ENCODE peak calls at places on chromosome 15, in eight cellular contexts. Y is bronchial epithelial cell, K is fibroblast of pulmonary artery, B is thyroid gland, P is HFF-Myc, U is fibroblast of villous mesenchyme, E is astrocyte of the spinal cord, V is IMR-90. F is an unnamed sample.

GRCh38 chr15:65981837-65982696 is 112.8 kb downstream of the RAB11A start:
- DNase-seq in Y (peak; percentile 33), K (no peak), B (peak; percentile 48), P (no peak), U (no peak), E (no peak), V (no peak), F (no peak)

GRCh38 chr15:92670625-92671024 is 15.1 kb upstream of the FAM174B start:
- DNase-seq in Y (no peak), K (no peak), B (no peak), P (no peak), U (no peak), E (no peak), V (no peak), F (no peak)

GRCh38 chr15:24955549-24955929 is 752 bp downstream of the SNRPN start:
- DNase-seq in Y (no peak), K (no peak), B (peak; percentile 15), P (no peak), U (no peak), E (no peak), V (no peak), F (no peak)

GRCh38 chr15:90087454-90088154 is 14.7 kb downstream of the IDH2 start:
- DNase-seq in Y (no peak), K (peak; percentile 43), B (no peak), P (no peak), U (peak; percentile 29), E (no peak), V (peak; percentile 36), F (peak; percentile 24)

GRCh38 chr15:46077220-46077619 is 442.4 kb downstream of the SQOR start:
- DNase-seq in Y (no peak), K (no peak), B (no peak), P (no peak), U (no peak), E (no peak), V (no peak), F (no peak)

GRCh38 chr15:101679861-101680260 is 27.7 kb upstream of the TM2D3 start:
- DNase-seq in Y (no peak), K (no peak), B (no peak), P (no peak), U (no peak), E (no peak), V (no peak), F (no peak)

GRCh38 chr15:58015565-58015964 is 49.9 kb downstream of the ALDH1A2 start:
- DNase-seq in Y (peak; percentile 71), K (peak; percentile 12), B (no peak), P (no peak), U (no peak), E (peak; percentile 56), V (no peak), F (peak; percentile 15)

GRCh38 chr15:72231847-72232461 is 964 bp upstream of the PKM start:
- DNase-seq in Y (peak; percentile 85), K (peak; percentile 78), B (peak; percentile 33), P (no peak), U (peak; percentile 81), E (peak; percentile 85), V (peak; percentile 82), F (peak; percentile 81)

GRCh38 chr15:42796955-42797779 is 60.2 kb upstream of the CDAN1 start:
- DNase-seq in Y (peak; percentile 18), K (peak; percentile 31), B (no peak), P (no peak), U (no peak), E (peak; percentile 19), V (peak; percentile 1), F (peak; percentile 12)

GRCh38 chr15:71515375-71516186 is 294.8 kb upstream of the NR2E3 start:
- DNase-seq in Y (no peak), K (no peak), B (no peak), P (no peak), U (no peak), E (no peak), V (no peak), F (no peak)

GRCh38 chr15:63803106-63803886 is 30.5 kb downstream of the HERC1 start:
- DNase-seq in Y (peak; percentile 38), K (no peak), B (no peak), P (no peak), U (no peak), E (no peak), V (no peak), F (no peak)

GRCh38 chr15:70382762-70383458 is 285.2 kb upstream of the TLE3 start:
- DNase-seq in Y (no peak), K (no peak), B (no peak), P (no peak), U (no peak), E (no peak), V (no peak), F (no peak)

GRCh38 chr15:57327985-57328471 is 48.3 kb upstream of the CGNL1 start:
- DNase-seq in Y (no peak), K (peak; percentile 90), B (no peak), P (peak; percentile 38), U (peak; percentile 95), E (peak; percentile 92), V (peak; percentile 99), F (peak; percentile 87)

GRCh38 chr15:74680461-74680860 is 15.4 kb downstream of the EDC3 start:
- DNase-seq in Y (no peak), K (peak; percentile 39), B (no peak), P (no peak), U (peak; percentile 65), E (no peak), V (peak; percentile 23), F (no peak)

GRCh38 chr15:74835312-74835823 is 7.6 kb downstream of the ULK3 start:
- DNase-seq in Y (peak; percentile 68), K (peak; percentile 57), B (peak; percentile 65), P (no peak), U (peak; percentile 34), E (peak; percentile 40), V (peak; percentile 36), F (peak; percentile 28)

GRCh38 chr15:39399600-39399999 is 181.3 kb upstream of the THBS1 start:
- DNase-seq in Y (no peak), K (no peak), B (no peak), P (no peak), U (no peak), E (no peak), V (no peak), F (no peak)

GRCh38 chr15:43776718-43777292 is at the start of gene ELL3:
- DNase-seq in Y (peak; percentile 73), K (peak; percentile 61), B (peak; percentile 78), P (no peak), U (peak; percentile 74), E (peak; percentile 79), V (peak; percentile 59), F (peak; percentile 57)

GRCh38 chr15:80770356-80770705 is 8.8 kb upstream of the CEMIP start:
- DNase-seq in Y (no peak), K (peak; percentile 23), B (no peak), P (no peak), U (no peak), E (no peak), V (no peak), F (no peak)

GRCh38 chr15:96889734-96890480 is 559.4 kb downstream of the NR2F2 start:
- DNase-seq in Y (no peak), K (no peak), B (no peak), P (no peak), U (peak; percentile 31), E (peak; percentile 13), V (no peak), F (no peak)

GRCh38 chr15:100221461-100222348 is 120.1 kb downstream of the ADAMTS17 start:
- DNase-seq in Y (no peak), K (peak; percentile 57), B (no peak), P (no peak), U (no peak), E (no peak), V (no peak), F (no peak)

DNA sequence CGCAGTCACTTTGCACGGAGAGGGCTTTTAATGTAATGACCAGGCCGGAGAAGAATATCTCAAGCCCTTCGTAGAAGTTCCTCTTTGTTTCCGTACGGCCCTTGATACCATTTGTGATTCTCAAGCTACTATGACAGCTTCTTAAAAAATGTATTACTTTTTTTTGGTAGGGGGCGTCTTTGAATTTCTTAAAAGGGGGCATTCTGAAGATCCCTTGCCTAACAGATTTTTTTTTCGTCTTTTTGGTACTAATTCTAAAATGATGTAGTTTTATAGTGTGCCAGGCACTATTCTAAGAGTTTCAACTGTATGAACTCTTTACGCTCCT is 614.0 kb downstream of the MCTP2 start:
- DNase-seq in Y (no peak), K (no peak), B (no peak), P (no peak), U (no peak), E (no peak), V (no peak), F (no peak)
- H3K4me3 ChIP-seq in Y (peak overlapping the region; percentile 33), K (peak overlapping the region; percentile 29), B (no peak overlapping the region), P (peak overlapping the region; percentile 14), U (peak overlapping the region; percentile 26), E (peak overlapping the region; percentile 26), V (no peak overlapping the region), F (peak overlapping the region; percentile 9)

DNA sequence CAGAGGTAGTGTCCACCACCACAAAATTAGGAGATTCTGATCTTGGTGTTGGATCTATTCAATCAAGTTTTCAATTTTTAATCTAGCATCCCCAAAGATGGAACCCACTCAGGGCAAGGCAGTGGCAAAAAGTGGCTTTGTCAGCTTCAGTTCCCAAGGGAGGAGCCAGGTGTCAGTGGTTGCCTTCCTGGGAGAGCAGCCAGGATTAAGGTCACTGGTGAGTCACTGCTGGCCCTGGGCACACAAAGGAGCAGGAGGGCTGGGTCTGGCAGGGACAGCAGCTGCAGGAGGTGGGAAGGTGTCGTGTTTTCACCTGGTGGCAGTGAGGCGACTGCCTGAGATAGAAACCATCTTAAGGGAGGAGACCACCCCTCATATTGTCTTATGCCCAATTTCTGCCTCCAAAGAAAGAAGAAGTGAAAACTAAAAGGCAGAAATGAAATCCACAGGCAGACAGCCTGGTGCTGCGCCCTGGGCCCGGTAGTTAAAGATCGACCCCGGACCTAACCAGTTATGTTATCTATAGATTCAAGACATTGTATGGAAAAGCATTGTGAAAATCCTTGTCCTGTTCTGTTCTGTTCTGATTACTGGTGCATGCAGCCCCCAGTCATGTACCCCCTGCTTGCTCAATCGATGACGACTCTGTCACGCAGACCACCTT is 5.9 kb upstream of the KLHL25 start:
- DNase-seq in Y (peak; percentile 78), K (peak; percentile 39), B (peak; percentile 92), P (no peak), U (peak; percentile 56), E (peak; percentile 67), V (peak; percentile 61), F (peak; percentile 53)
- TF ChIP-seq CTCF in Y (peak; percentile 57), K (no peak), B (no peak), P (no peak), U (no peak), E (no peak), V (no peak), F (no peak)

DNA sequence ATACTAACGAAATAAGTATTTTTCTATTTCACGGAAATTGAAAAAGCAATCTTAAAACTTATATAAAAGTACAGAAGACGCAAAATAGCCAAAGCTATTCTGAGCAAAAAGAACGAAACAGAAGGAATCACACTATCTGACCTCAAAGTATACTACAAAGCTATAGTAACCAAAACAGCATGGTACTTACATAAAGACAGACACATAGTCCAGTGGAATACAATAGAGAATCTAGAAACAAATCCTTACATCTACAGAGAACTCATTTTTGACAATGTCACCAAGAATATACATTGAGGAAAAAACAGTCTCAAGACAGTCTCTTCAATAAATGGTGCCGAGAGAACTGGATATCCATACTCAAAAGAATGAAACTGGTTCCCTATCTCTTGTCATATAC is 246.0 kb downstream of the ISL2 start:
- DNase-seq in Y (no peak), K (no peak), B (no peak), P (no peak), U (no peak), E (no peak), V (no peak), F (no peak)
- H3K4me3 ChIP-seq in Y (no peak overlapping the region), K (no peak overlapping the region), B (no peak overlapping the region), P (no peak overlapping the region), U (no peak overlapping the region), E (no peak overlapping the region), V (no peak overlapping the region), F (no peak overlapping the region)

GRCh38 chr15:40702077-40702476 is 7.1 kb downstream of the RAD51 start:
- DNase-seq in Y (no peak), K (peak; percentile 46), B (no peak), P (no peak), U (peak; percentile 20), E (peak; percentile 16), V (peak; percentile 28), F (peak; percentile 15)
- TF ChIP-seq CTCF in Y (no peak), K (peak; percentile 35), B (no peak), P (no peak), U (peak; percentile 34), E (no peak), V (peak; percentile 34), F (peak; percentile 29)

F was measured in AG10803.